ENCODE peak calls at places on chromosomes 11 and 22, in five cellular contexts. R is right cardiac atrium, P is NCI-H510A treated with DMSO at 0.1 percent for 48 hours, G is RWPE1, Q is DMS 273 treated with DMSO at 0.1 percent for 48 hours. E is an unnamed sample.

GRCh38 chr22:27238935-27239510 is 562.5 kb downstream of the MN1 start:
- DNase-seq in G (peak; percentile 74), R (peak; percentile 96), P (no peak), Q (peak; percentile 70), E (no peak)

GRCh38 chr22:41989246-41989645 is 9.3 kb upstream of the WBP2NL start:
- DNase-seq in G (no peak), R (no peak), Q (no peak), P (no peak), E (peak; percentile 34)

GRCh38 chr11:105588001-105588400 is 21.9 kb upstream of the GRIA4 start:
- DNase-seq in P (no peak), R (no peak), Q (no peak), G (no peak), E (no peak)

GRCh38 chr11:1460396-1460795 is 26.2 kb downstream of the MOB2 start:
- DNase-seq in G (no peak), Q (no peak), R (peak; percentile 86), P (no peak), E (no peak)

GRCh38 chr11:124415356-124415923 is 9.2 kb downstream of the OR8B4 start:
- DNase-seq in G (peak; percentile 23), Q (peak; percentile 1), R (no peak), P (peak; percentile 33), E (no peak)

GRCh38 chr11:23127706-23128105 is 267.4 kb upstream of the CCDC179 start:
- DNase-seq in P (no peak), G (no peak), R (no peak), Q (no peak), E (no peak)

GRCh38 chr11:128715691-128716153 is 21.9 kb downstream of the FLI1 start:
- DNase-seq in R (peak; percentile 63), G (no peak), P (no peak), Q (no peak), E (no peak)

GRCh38 chr11:132523929-132524328 is 1008.4 kb downstream of the OPCML start:
- DNase-seq in Q (no peak), G (no peak), P (no peak), R (no peak), E (no peak)

GRCh38 chr11:63609536-63609935 is 4.7 kb downstream of the PLAAT3 start:
- DNase-seq in P (no peak), Q (no peak), R (peak; percentile 75), G (no peak), E (no peak)

GRCh38 chr11:13061294-13061990 is 52.3 kb downstream of the RASSF10 start:
- DNase-seq in P (no peak), Q (no peak), G (no peak), R (no peak), E (no peak)

GRCh38 chr11:44568706-44569473 is 3.4 kb downstream of the CD82 start:
- DNase-seq in P (no peak), R (peak; percentile 85), Q (no peak), G (peak; percentile 88), E (peak; percentile 96)

GRCh38 chr11:2797741-2798361 is 87.7 kb downstream of the CDKN1C start:
- DNase-seq in R (peak; percentile 40), P (no peak), G (no peak), Q (no peak), E (no peak)

GRCh38 chr22:43060213-43060612 is 29.0 kb downstream of the TTLL1 start:
- DNase-seq in G (no peak), R (peak; percentile 62), Q (no peak), P (no peak), E (peak; percentile 74)

GRCh38 chr11:65503923-65504670 is 5.3 kb downstream of the MALAT1 start:
- DNase-seq in G (no peak), R (no peak), P (no peak), Q (no peak), E (no peak)

GRCh38 chr11:19253149-19253540 is 12.4 kb upstream of the E2F8 start:
- DNase-seq in Q (no peak), R (no peak), P (peak; percentile 5), G (no peak), E (no peak)

GRCh38 chr11:75562836-75563484 is 907 bp downstream of the SERPINH1 start:
- DNase-seq in R (peak; percentile 82), G (peak; percentile 49), P (no peak), Q (no peak), E (no peak)

GRCh38 chr22:37183432-37184379 is 4.3 kb downstream of the C1QTNF6 start:
- DNase-seq in P (no peak), Q (no peak), R (peak; percentile 39), G (no peak), E (peak; percentile 48)

GRCh38 chr11:80593981-80594380 is 1153.2 kb upstream of the TENM4 start:
- DNase-seq in P (no peak), Q (no peak), G (peak; percentile 55), R (no peak), E (no peak)